ENCODE peak calls at places on chromosomes 7 and 10, in six cellular contexts. A, D, G, I, H and Q are unnamed samples.

GRCh38 chr10:56068473-56069263 is 292.4 kb downstream of the ZWINT start:
- DNase-seq in G (no peak), A (no peak), D (no peak), I (no peak), H (no peak), Q (no peak)

GRCh38 chr7:54944179-54944578 is 74.6 kb upstream of the EGFR start:
- DNase-seq in D (no peak), I (no peak), A (peak), G (no peak), H (no peak), Q (no peak)

GRCh38 chr10:78980354-78980753 is 88.4 kb upstream of the ZMIZ1 start:
- DNase-seq in A (no peak), G (no peak), D (no peak), H (no peak), I (no peak), Q (peak)

GRCh38 chr10:6763417-6763816 is 183.3 kb upstream of the PRKCQ start:
- DNase-seq in I (no peak), D (no peak), A (no peak), G (no peak), H (no peak), Q (no peak)

GRCh38 chr7:98038731-98039130 is 48.7 kb upstream of the OCM2 start:
- DNase-seq in A (no peak), D (no peak), G (no peak), H (no peak), I (no peak), Q (no peak)

GRCh38 chr7:17774248-17774647 is 166.0 kb downstream of the SNX13 start:
- DNase-seq in G (peak), H (no peak), I (no peak), D (no peak), A (peak), Q (no peak)

GRCh38 chr7:97149843-97150242 is 32.3 kb downstream of the SDHAF3 start:
- DNase-seq in D (no peak), A (peak), H (no peak), G (no peak), I (no peak), Q (no peak)

GRCh38 chr10:35783305-35783838 is 141.3 kb upstream of the FZD8 start:
- DNase-seq in H (no peak), G (peak), I (no peak), A (peak), D (no peak), Q (no peak)

GRCh38 chr7:72336382-72336886 is 75.7 kb downstream of the CALN1 start:
- DNase-seq in I (no peak), D (no peak), A (no peak), G (no peak), H (no peak), Q (peak)

GRCh38 chr10:86651021-86651471 is 3.3 kb upstream of the OPN4 start:
- DNase-seq in I (no peak), A (no peak), D (no peak), G (no peak), H (no peak), Q (no peak)

GRCh38 chr7:22561356-22561755 is 61.4 kb upstream of the STEAP1B start:
- DNase-seq in D (peak), H (no peak), I (no peak), G (peak), A (peak), Q (no peak)

GRCh38 chr10:53840668-53841067 is 960.4 kb downstream of the PCDH15 start:
- DNase-seq in G (no peak), H (no peak), I (no peak), D (no peak), A (no peak), Q (no peak)

GRCh38 chr7:8109196-8110022 is 140.8 kb downstream of the GLCCI1 start:
- DNase-seq in D (no peak), A (peak), H (no peak), I (no peak), G (no peak), Q (no peak)

GRCh38 chr10:69696073-69696731 is 66.2 kb downstream of the FAM241B start:
- DNase-seq in A (peak), G (peak), D (peak), H (peak), I (no peak), Q (no peak)

GRCh38 chr10:12364559-12364958 is 15.2 kb downstream of the CAMK1D start:
- DNase-seq in D (no peak), A (no peak), I (no peak), H (no peak), G (no peak), Q (no peak)

GRCh38 chr7:31336202-31337035 is 4.1 kb downstream of the NEUROD6 start:
- DNase-seq in G (no peak), A (no peak), H (peak), D (no peak), I (no peak), Q (peak)
- TF ChIP-seq SMC3 in G (no peak), A (no peak), H (no peak), D (no peak), I (no peak), Q (no peak)

DNA sequence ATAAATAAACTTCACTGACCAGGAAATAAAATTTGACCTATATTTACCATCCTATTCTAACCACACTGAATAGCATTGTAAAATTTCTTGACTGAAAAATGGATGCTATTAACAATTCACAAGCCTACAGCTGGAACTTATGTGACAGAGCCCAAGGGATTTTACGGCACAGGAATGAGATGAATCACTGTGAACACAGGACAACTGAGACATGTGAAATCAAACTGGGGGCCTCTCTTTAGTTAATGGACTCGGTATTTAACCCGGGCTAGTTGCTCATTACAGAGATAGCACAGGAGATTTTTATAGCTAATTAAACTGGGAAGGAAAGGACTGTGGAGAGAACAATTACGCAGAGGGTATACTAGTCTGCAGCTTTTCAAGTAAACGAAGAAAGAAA is 100.6 kb downstream of the MICU1 start:
- DNase-seq in A (peak), I (no peak), D (peak), G (peak), H (no peak), Q (no peak)
- TF ChIP-seq SMC3 in A (no peak), I (no peak), D (no peak), G (no peak), H (no peak), Q (no peak)

DNA sequence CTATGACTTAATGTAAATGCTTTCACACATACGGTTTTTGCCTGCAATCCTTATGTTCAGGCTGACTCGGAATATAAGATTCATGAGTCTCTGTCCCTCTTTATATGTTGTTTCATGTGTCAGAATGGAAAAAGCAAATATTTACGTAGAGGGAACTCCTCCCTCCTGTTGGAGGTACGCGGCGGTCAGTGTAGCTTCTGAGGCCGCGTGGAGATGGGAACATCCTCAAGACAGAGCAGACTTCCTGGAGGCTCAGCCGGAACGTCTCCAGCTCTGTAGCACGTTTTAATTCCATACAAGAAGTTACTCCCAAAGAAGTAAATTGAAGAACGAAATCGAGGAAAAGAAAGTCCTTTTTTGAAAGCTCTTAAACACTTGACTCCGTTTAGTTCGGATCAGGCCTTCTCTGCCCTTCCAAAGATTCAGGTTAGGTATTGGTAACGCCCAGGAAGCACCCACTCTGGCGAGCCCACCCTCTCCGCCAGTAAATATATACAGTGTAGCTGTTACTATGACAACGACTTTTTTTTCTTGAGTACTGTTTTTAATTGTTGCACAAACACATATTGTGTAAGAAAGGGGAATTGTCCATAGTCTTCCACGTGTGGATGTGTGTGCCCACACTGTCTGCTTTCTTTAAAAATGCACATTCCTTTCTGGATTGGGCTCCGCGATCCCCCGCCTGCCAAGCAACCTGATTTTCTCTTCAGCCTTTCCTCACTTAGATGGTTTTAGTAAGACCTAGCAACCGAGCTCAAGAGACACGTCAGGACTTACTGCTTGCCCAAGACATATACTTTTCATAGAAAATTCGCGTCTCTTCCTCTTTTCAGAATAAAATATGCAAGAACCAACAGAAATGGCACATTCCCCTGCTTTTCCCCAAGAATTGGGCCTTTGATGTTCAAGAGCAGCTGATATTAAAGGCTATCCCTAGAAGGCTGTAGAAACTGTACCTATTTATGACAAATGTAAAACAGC is 248.0 kb downstream of the EBF3 start:
- DNase-seq in G (no peak), H (no peak), A (no peak), D (no peak), I (no peak), Q (no peak)
- TF ChIP-seq SMC3 in G (no peak), H (no peak), A (no peak), D (no peak), I (no peak), Q (no peak)

GRCh38 chr7:36775673-36776072 is 51.4 kb upstream of the AOAH start:
- DNase-seq in I (no peak), G (no peak), H (no peak), D (no peak), A (no peak), Q (no peak)

GRCh38 chr7:36775061-36775631 is 50.9 kb upstream of the AOAH start:
- DNase-seq in G (no peak), A (no peak), H (no peak), I (no peak), D (no peak), Q (no peak)

GRCh38 chr7:36777855-36778254 is 53.6 kb upstream of the AOAH start:
- DNase-seq in D (no peak), H (no peak), A (no peak), G (no peak), I (no peak), Q (no peak)

GRCh38 chr7:36781011-36781738 is 56.9 kb upstream of the AOAH start:
- DNase-seq in A (no peak), H (no peak), G (no peak), D (peak), I (no peak), Q (no peak)

DNA sequence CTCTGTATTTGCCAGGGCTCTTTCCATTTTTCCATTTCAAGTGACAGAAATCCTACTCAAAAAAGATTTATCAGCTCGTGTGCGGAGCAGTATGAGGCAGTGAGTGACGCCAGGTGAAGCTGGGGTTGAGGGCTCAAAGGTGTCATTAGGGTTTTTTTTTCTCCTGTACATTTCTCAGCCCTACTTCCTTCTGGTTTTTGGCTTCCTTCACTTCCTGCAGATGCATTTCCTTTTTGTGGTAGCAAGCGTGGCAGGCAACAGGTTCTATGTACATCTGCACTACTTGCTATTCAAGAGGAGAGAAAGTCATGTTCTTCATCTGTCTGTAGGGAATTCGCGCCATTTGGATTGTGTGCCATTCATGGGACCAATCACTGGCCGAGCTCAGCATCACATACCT is 52.8 kb upstream of the AOAH start:
- DNase-seq in A (no peak), I (no peak), D (no peak), G (no peak), H (no peak), Q (no peak)
- TF ChIP-seq SMC3 in A (no peak), I (no peak), D (no peak), G (no peak), H (no peak), Q (no peak)

DNA sequence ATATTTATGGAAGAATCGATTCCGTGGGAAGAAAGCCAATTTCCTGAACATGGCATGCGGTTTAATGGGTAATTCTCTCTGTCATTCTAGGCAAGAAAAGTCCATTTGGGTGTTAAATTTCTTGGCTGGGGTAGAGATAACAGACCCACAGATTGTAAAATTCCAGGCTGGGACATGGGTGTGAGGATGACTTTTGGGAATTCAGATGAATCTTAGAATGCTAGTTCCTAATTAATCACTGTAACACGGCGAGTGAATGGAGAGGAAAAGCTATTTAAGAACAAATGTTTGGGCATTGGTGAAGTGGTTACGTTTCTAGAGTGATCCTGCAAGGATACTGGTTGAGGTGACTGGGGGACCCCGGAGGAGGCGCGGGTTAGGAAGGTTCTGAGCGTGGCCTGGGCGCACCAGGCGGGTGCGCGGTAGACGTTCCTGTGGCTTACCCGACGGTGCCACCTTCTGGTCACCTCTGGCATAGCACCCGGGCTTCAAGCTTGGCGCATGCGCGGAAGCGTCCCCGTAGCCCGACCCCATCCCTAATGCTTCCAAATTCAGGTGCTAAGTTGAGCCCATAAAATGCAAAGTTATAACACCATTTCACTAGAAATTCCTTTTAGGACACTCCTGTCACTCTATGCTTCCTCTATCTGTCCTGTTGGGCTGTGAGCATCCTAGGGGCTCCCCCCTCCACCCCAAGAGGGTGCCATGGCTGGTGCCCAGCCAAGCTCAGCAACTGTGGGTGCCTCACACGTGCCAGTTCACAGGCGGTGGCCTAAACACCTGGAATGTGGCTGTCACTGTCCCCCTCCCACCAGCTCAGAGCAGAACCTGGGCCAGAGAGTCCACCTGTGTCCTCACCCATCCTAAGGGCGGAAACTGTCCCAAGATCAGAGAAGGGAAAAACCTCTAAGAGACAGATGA is 104.4 kb downstream of the PTPRE start:
- DNase-seq in I (peak), A (peak), D (peak), H (peak), G (peak), Q (peak)
- TF ChIP-seq SMC3 in I (peak), A (peak), D (peak), H (peak), G (peak), Q (peak)